ENCODE peak calls at places on chromosomes 11 and 22, in four cellular contexts. U is uterus, S is AG09309, J is breast epithelium. Y is an unnamed sample.
A peak's percentile ranks its signal among the peaks of the same experiment; 100 is the strongest.

GRCh38 chr22:29482253-29482652 is 2.2 kb downstream of the NEFH start:
- DNase-seq in J (no peak), U (no peak), S (no peak), Y (no peak)

GRCh38 chr11:18749681-18750319 is 23.8 kb upstream of the IGSF22 start:
- DNase-seq in S (peak; percentile 21), J (peak; percentile 56), U (no peak), Y (no peak)

GRCh38 chr11:134425413-134425812 is 13.4 kb upstream of the B3GAT1 start:
- DNase-seq in J (no peak), U (no peak), S (no peak), Y (no peak)

GRCh38 chr11:69156673-69157155 is 979 bp downstream of the SMIM38 start:
- DNase-seq in U (no peak), S (no peak), J (no peak), Y (peak; percentile 50)

GRCh38 chr11:78419327-78419726 is 1.7 kb upstream of the GAB2 start:
- DNase-seq in S (peak; percentile 97), J (no peak), U (peak; percentile 75), Y (no peak)

GRCh38 chr11:46315033-46315738 is 32.1 kb upstream of the DGKZ start:
- DNase-seq in J (peak; percentile 65), S (no peak), U (peak; percentile 58), Y (peak; percentile 87)

GRCh38 chr11:10246991-10247390 is 47.0 kb downstream of the SBF2 start:
- DNase-seq in J (no peak), U (no peak), S (no peak), Y (no peak)

GRCh38 chr11:44573333-44573732 is 7.9 kb downstream of the CD82 start:
- DNase-seq in J (no peak), U (no peak), S (no peak), Y (no peak)

GRCh38 chr22:43587574-43587973 is 175.8 kb downstream of the MPPED1 start:
- DNase-seq in S (no peak), J (no peak), U (no peak), Y (no peak)

DNA sequence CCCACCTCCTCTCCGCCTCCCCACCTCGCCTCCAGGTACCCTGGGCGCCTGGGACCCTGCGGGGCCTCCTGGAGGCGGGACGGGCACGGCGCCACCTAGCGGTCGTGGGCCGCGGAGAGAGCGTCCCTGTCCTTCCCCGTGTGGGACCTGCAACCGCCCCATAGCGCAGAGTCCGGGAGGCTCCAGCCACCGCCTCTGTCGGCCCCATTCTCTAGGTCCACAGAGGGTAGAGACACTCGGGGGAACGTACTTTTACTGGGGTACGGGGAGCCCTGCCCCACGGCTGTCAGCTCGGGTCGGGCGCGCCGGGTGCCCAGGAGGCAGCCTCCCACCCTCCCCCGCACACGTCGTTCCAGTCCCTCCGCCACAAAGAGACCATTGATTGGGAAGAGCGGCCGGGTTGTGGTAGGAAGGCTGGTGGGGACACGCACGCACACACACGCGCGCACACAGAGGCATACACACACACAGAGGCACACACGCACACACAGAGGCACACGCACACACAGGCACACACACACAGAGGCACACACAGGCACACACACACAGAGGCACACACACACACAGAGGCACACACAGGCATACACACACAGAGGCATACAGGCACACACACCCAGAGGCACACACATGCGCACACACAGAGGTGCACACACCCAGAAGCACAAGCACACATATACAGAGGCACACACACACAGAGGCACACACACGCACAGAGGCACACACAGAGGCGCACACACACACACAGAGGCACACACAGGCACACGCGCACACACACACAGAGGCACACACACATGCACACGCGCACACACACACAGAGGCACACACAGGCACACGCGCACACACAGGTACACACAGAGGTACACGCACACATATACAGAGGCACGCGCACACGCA is 12.6 kb upstream of the NECTIN1 start:
- DNase-seq in S (no peak), J (peak; percentile 63), U (no peak), Y (peak; percentile 91)
- TF ChIP-seq CTCF in S (peak; percentile 77), J (peak; percentile 56), U (peak; percentile 44), Y (peak; percentile 93)

GRCh38 chr11:35142481-35143207 is 3.7 kb downstream of the CD44 start:
- DNase-seq in J (no peak), S (no peak), U (no peak), Y (no peak)
- TF ChIP-seq CTCF in J (no peak), S (no peak), U (no peak), Y (no peak)

GRCh38 chr11:85803920-85804319 is 7.0 kb downstream of the SYTL2 start:
- DNase-seq in S (no peak), J (no peak), U (no peak), Y (no peak)
- TF ChIP-seq CTCF in S (no peak), J (no peak), U (no peak), Y (no peak)

GRCh38 chr11:56531856-56532255 is 11.2 kb downstream of the OR5M11 start:
- DNase-seq in J (no peak), U (no peak), S (no peak), Y (no peak)
- TF ChIP-seq CTCF in J (no peak), U (no peak), S (no peak), Y (no peak)

GRCh38 chr22:37636186-37636948 is 3.1 kb upstream of the SH3BP1 start:
- DNase-seq in U (no peak), S (no peak), J (no peak), Y (no peak)
- TF ChIP-seq CTCF in U (no peak), S (peak; percentile 31), J (no peak), Y (peak; percentile 22)

GRCh38 chr22:44828193-44828592 is 75.8 kb downstream of the ARHGAP8 start:
- DNase-seq in J (no peak), U (no peak), S (no peak), Y (peak; percentile 69)
- TF ChIP-seq CTCF in J (peak; percentile 23), U (no peak), S (peak; percentile 49), Y (peak; percentile 36)

Y was measured in GM13976.